ENCODE peak calls at places on chromosome 16, in eight cellular contexts. U is hepatocyte, X is astrocyte, R is IMR-90, F is fibroblast of lung, M is ovary, J is right atrium auricular region, O is K562. K is an unnamed sample. For H3K27me3, the result is how much of the 10 kb centered on the place peaks cover.

GRCh38 chr16:50960517-50961202 is 190.4 kb downstream of the SALL1 start:
- DNase-seq in R (no peak), O (no peak), U (no peak), J (no peak), X (no peak), M (no peak), F (no peak), K (no peak)

GRCh38 chr16:4500283-4500682 is 24.1 kb downstream of the HMOX2 start:
- DNase-seq in J (no peak), X (peak), M (no peak), O (no peak), U (peak), F (peak), R (peak), K (peak)

GRCh38 chr16:74575805-74576643 is 30.9 kb downstream of the GLG1 start:
- DNase-seq in X (no peak), R (no peak), U (no peak), F (no peak), M (no peak), O (no peak), J (no peak), K (no peak)

GRCh38 chr16:57444711-57445110 is 2.5 kb downstream of the CIAPIN1 start:
- DNase-seq in M (no peak), R (peak), O (no peak), J (no peak), F (peak), X (peak), U (no peak), K (peak)

GRCh38 chr16:46583036-46583435 is 38.1 kb downstream of the SHCBP1 start:
- DNase-seq in X (no peak), F (no peak), M (no peak), U (no peak), R (no peak), O (peak), J (no peak), K (no peak)

GRCh38 chr16:75192606-75193264 is 14.2 kb downstream of the CTRB2 start:
- DNase-seq in F (no peak), J (no peak), M (no peak), X (no peak), O (no peak), R (no peak), U (no peak), K (peak)

GRCh38 chr16:58462499-58462996 is 37.4 kb upstream of the NDRG4 start:
- DNase-seq in R (no peak), X (no peak), U (no peak), J (no peak), F (no peak), M (no peak), O (no peak), K (no peak)

GRCh38 chr16:56451753-56452689 is 667 bp downstream of the OGFOD1 start:
- DNase-seq in O (peak), U (peak), J (no peak), X (peak), M (no peak), R (peak), F (peak), K (peak)

GRCh38 chr16:70805787-70806186 is 4.8 kb upstream of the VAC14 start:
- DNase-seq in J (no peak), R (peak), X (peak), M (no peak), F (peak), U (no peak), O (no peak), K (peak)

GRCh38 chr16:56245197-56245596 is 53.9 kb downstream of the GNAO1 start:
- DNase-seq in O (no peak), M (no peak), X (peak), R (peak), F (peak), J (no peak), U (no peak), K (peak)

GRCh38 chr16:82881517-82881916 is 254.7 kb downstream of the CDH13 start:
- DNase-seq in F (no peak), M (no peak), J (no peak), X (no peak), O (no peak), U (no peak), R (no peak), K (no peak)

GRCh38 chr16:63037761-63038562 is 1001.7 kb upstream of the CDH8 start:
- DNase-seq in R (no peak), F (no peak), U (no peak), X (no peak), O (no peak), J (no peak), M (no peak), K (no peak)

GRCh38 chr16:64865037-64865696 is 256.7 kb downstream of the CDH11 start:
- DNase-seq in U (no peak), R (peak), J (no peak), O (no peak), M (no peak), F (peak), X (peak), K (no peak)

GRCh38 chr16:86567701-86568571 is 1.3 kb downstream of the FOXC2 start:
- DNase-seq in U (peak), F (peak), J (no peak), M (no peak), X (no peak), R (peak), O (no peak), K (no peak)

GRCh38 chr16:1960665-1961630 is 1.6 kb downstream of the NDUFB10 start:
- DNase-seq in R (peak), J (no peak), O (no peak), U (no peak), X (peak), F (peak), M (no peak), K (no peak)

GRCh38 chr16:27427538-27427937 is 25.6 kb downstream of the IL21R start:
- DNase-seq in X (no peak), U (no peak), O (no peak), R (no peak), J (peak), M (no peak), F (no peak), K (no peak)

GRCh38 chr16:4324871-4325740 is 9.2 kb downstream of the GLIS2 start:
- DNase-seq in F (no peak), R (no peak), U (no peak), M (no peak), J (no peak), O (no peak), X (no peak), K (no peak)

GRCh38 chr16:25108054-25108453 is 3.5 kb upstream of the LCMT1 start:
- DNase-seq in O (peak), M (no peak), F (no peak), U (no peak), J (no peak), X (no peak), R (no peak), K (no peak)

GRCh38 chr16:53091508-53092211 is 36.9 kb downstream of the CHD9 start:
- DNase-seq in U (peak), X (peak), J (peak), M (peak), O (no peak), F (peak), R (peak), K (peak)

GRCh38 chr16:59058261-59058660 is 324.1 kb upstream of the GOT2 start:
- DNase-seq in R (no peak), O (no peak), J (no peak), M (no peak), U (no peak), F (no peak), X (no peak), K (no peak)

GRCh38 chr16:72066747-72067146 is 3.7 kb downstream of the HPR start:
- DNase-seq in M (peak), F (peak), J (no peak), O (peak), R (peak), U (peak), X (peak), K (peak)

DNA sequence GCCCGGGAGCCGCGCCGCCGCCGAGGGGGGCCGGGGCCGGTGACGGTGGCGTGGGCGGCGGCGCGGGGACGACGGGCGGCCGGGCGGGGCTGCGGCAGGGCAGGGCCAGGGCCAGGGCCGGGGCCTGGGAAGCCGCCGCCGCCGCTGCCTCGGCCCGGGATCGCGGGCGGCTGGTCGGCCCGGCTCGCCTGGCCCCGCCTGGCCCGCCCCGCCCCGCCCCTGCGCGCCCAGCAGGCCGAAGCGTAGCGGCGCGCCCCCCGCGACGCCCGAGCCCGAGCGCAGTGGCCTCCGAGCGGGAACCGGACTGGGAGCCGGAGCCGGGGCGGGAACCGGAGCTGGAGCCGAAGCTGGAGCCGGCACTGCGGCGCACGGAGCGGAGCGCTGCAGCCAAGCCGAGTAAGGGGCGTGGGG is at the start of gene BEAN1:
- DNase-seq in O (peak), U (peak), F (peak), R (no peak), J (no peak), X (no peak), M (no peak), K (no peak)
- H3K27me3 ChIP-seq in O (half or more), U (half or more), F (under half), R (half or more), J (under half), X (half or more), M (under half), K (under half)

GRCh38 chr16:22184615-22184968 is 21.5 kb upstream of the EEF2K start:
- DNase-seq in X (no peak), M (no peak), O (no peak), F (no peak), U (no peak), J (no peak), R (no peak), K (no peak)

GRCh38 chr16:22183335-22183734 is 21.0 kb downstream of the SDR42E2 start:
- DNase-seq in J (no peak), O (no peak), X (no peak), F (no peak), R (no peak), U (no peak), M (no peak), K (no peak)

GRCh38 chr16:22186517-22186916 is 19.6 kb upstream of the EEF2K start:
- DNase-seq in O (no peak), F (no peak), U (no peak), M (no peak), X (no peak), J (no peak), R (no peak), K (no peak)

GRCh38 chr16:22181843-22182242 is 19.5 kb downstream of the SDR42E2 start:
- DNase-seq in U (no peak), M (no peak), F (no peak), J (no peak), X (no peak), R (no peak), O (no peak), K (no peak)

DNA sequence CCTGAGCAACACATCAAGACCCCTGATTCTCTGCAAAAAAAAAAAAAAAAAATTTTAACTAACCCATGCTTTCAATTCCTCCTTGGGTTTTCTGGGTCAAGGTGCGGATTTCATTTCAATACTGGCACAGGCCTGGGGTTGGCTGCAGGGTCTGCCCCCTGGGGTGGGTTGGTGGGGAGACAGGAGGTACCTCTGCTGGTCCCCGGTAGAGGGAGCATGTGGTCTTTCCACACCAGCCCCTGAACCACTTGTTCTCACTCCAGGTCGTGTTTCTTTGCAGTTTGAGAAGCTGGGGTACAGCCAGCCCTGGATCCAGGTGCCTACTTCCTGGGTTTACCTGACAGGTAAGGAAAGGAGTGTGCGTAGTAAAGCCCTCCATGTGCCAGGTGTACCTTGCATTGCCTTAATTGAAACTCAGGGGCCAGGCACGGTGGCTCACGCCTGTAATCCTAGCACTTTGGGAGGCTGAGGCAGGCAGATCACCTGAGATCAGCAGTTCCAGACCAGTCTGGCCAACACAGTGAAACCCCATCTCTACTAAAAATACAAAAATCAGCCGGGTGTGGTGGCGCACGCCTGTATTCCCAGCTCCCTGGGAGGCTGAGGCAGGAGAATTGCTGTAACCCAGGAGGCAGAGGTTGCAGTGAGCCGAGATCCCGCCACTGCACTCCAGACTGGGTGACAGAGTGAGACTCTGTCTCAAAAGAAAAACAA is 21.8 kb downstream of the SDR42E2 start:
- DNase-seq in M (no peak), F (no peak), U (no peak), J (no peak), X (no peak), R (no peak), O (peak), K (no peak)
- TF ChIP-seq CTCF in M (no peak), F (peak), U (no peak), J (no peak), X (no peak), R (no peak), O (peak), K (peak)

DNA sequence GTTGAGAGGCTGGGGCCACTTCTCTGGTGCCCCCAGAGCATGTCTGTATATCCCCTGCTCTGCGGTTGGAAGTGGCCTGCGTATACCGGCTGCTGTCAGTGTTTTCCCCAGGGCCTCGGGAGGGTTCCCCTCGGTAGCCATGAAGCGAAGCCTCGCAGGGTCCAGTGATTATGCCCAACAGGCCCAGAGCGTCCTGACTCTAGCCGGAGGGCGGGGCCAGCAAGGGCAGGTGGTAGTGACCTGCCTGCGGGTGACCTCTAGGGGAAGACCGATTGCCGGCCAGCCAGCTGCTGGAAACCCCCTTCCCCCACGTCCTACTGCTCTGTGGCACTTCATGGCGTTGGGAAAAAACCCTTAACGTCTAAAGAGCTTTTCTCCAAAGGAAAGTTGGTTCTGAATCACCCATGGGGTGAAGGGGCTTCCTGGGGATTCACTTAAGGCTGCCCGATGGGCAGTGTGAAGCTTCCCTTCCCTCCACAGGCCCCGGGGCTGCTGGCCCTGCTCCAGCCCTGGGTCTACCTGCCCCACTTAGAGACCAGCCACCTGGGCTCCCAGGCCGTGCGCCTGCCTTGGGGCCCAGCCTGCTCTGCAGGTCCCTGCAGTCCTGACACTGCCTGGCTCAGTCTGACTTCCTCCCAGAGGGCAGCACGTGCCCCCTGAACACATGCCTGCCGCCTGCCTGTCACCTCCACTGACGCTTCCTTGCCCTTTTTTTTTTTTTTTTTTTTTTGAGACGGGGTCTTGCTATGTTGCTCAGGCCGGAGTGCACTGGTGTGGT is 72.8 kb downstream of the SOCS1 start:
- DNase-seq in J (no peak), X (no peak), O (no peak), M (no peak), U (no peak), F (no peak), R (no peak), K (no peak)
- H3K4me3 ChIP-seq in J (no peak), X (no peak), O (no peak), M (no peak), U (no peak), F (no peak), R (no peak), K (no peak)

GRCh38 chr16:84348386-84348785 is 20.0 kb upstream of the ATP2C2 start:
- DNase-seq in R (no peak), O (no peak), J (no peak), X (no peak), U (no peak), F (no peak), M (no peak), K (no peak)
- H3K27me3 ChIP-seq in R (half or more), O (half or more), J (under half), X (under half), U (under half), F (under half), M (under half), K (under half)

GRCh38 chr16:521381-522210 is 5.9 kb upstream of the CAPN15 start:
- DNase-seq in R (no peak), F (no peak), O (no peak), U (no peak), M (no peak), J (no peak), X (no peak), K (no peak)
- TF ChIP-seq CTCF in R (no peak), F (peak), O (peak), U (peak), M (no peak), J (no peak), X (no peak), K (peak)

DNA sequence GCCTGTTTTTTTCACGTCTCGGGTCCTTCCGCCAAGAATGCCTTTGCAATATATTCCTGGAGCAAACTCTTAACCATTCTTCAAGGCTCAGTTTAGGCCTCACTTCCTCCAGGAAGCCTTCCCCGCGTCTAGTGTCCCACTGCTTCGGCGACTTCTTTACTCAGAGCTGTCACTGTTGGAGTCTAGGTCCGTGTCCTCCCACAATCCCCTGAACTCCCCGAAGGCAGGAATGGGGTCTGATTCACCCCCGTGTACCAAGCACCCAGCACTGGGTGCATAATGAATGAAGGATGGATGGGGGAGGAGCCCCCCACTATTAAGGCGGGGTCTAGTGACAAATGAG is 508 bp downstream of the MATCAP1 start:
- DNase-seq in M (no peak), J (no peak), O (no peak), F (no peak), R (no peak), U (no peak), X (no peak), K (no peak)
- H3K4me3 ChIP-seq in M (peak), J (peak), O (peak), F (peak), R (peak), U (peak), X (peak), K (peak)

GRCh38 chr16:9965079-9965478 is 217.1 kb downstream of the GRIN2A start:
- DNase-seq in R (no peak), M (no peak), J (no peak), F (peak), X (peak), U (no peak), O (no peak), K (no peak)
- H3K27me3 ChIP-seq in R (under half), M (under half), J (under half), F (under half), X (under half), U (under half), O (under half), K (under half)

DNA sequence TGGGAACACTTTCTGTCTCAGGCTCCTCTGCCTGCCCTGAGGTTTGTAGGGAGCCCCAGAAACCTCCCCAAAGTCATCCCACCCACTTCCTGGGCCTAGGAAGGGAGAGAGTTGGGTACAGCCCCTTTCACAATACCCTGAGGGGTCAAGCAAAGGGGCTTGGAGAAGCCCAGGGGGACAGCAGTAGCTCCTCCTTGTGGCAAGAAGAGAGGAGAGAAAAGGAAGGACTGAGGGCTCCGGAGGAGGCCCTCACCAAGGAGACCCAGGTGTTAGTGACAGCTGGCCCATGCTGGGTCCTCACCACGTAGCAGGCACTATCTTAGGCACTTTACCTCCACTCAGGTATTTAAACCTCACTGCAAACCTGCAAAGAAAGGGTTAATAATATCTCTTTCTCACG is 112.8 kb downstream of the IRX5 start:
- DNase-seq in F (no peak), U (no peak), M (no peak), X (no peak), O (no peak), J (peak), R (no peak), K (no peak)
- TF ChIP-seq CTCF in F (no peak), U (no peak), M (no peak), X (no peak), O (no peak), J (no peak), R (no peak), K (no peak)

DNA sequence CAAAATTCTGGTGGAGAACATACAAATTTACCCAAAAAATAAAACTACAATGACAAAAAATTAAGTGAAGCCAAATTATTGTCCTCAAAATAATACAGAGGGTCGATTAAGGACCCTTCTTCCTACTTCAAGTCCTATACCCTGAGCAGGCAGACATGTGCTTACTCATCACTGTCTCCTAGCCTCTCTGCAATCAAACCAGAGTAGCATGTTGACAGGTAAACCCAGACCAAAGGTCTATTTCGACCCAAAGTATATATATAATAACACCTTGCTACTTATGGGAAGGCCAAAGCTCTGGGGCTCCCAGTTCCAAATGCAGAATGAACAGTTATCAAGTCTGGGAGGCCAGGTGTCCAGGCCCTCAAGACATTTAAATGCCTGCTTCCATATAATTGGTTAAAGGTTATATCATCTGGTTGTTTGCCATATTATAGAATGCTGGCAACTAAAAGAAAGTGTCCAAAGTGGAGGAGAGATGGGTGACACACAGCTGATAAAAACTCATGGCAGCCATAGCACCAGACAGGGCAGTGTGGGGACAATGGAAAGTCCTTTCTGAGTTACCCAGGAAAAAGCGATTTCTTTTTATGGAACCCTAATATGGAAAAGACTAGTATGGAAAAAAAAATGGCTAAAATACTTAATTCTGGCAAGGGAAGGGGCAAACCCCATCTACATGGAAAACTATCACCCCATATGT is 53.6 kb downstream of the N4BP1 start:
- DNase-seq in X (no peak), M (no peak), J (no peak), F (no peak), O (no peak), R (no peak), U (no peak), K (no peak)
- H3K4me3 ChIP-seq in X (no peak), M (no peak), J (no peak), F (no peak), O (no peak), R (no peak), U (no peak), K (no peak)

K was measured in bronchial epithelial cell.